ENCODE peak calls at places on chromosome 9, in six cellular contexts. U is A549, Y is HepG2, C is H1, O is K562, M is GM12878. W is an unnamed sample.

GRCh38 chr9:13064676-13065075 is 214.8 kb downstream of the MPDZ start:
- DNase-seq in M (no peak), O (no peak), Y (no peak), C (no peak), U (no peak), W (no peak)

GRCh38 chr9:97938081-97938644 is at the start of gene HEMGN:
- DNase-seq in C (no peak), Y (no peak), M (peak), O (no peak), U (no peak), W (no peak)

GRCh38 chr9:76302947-76303550 is 91.2 kb downstream of the RFK start:
- DNase-seq in U (peak), C (no peak), O (peak), M (no peak), Y (peak), W (peak)

GRCh38 chr9:109164040-109164439 is 3.0 kb downstream of the FRRS1L start:
- DNase-seq in C (no peak), M (no peak), Y (no peak), O (no peak), U (no peak), W (no peak)

GRCh38 chr9:100427366-100428263 is 672 bp downstream of the MSANTD3 start:
- DNase-seq in U (peak), Y (peak), O (no peak), C (no peak), M (no peak), W (no peak)

GRCh38 chr9:78047106-78047505 is 15.5 kb upstream of the GNAQ start:
- DNase-seq in C (no peak), Y (no peak), M (no peak), O (no peak), U (no peak), W (no peak)

GRCh38 chr9:137880160-137880975 is 2.8 kb downstream of the CACNA1B start:
- DNase-seq in O (no peak), C (no peak), M (no peak), Y (no peak), U (no peak), W (no peak)

GRCh38 chr9:108056805-108057386 is 567.3 kb upstream of the KLF4 start:
- DNase-seq in O (no peak), U (peak), M (no peak), C (no peak), Y (no peak), W (no peak)

DNA sequence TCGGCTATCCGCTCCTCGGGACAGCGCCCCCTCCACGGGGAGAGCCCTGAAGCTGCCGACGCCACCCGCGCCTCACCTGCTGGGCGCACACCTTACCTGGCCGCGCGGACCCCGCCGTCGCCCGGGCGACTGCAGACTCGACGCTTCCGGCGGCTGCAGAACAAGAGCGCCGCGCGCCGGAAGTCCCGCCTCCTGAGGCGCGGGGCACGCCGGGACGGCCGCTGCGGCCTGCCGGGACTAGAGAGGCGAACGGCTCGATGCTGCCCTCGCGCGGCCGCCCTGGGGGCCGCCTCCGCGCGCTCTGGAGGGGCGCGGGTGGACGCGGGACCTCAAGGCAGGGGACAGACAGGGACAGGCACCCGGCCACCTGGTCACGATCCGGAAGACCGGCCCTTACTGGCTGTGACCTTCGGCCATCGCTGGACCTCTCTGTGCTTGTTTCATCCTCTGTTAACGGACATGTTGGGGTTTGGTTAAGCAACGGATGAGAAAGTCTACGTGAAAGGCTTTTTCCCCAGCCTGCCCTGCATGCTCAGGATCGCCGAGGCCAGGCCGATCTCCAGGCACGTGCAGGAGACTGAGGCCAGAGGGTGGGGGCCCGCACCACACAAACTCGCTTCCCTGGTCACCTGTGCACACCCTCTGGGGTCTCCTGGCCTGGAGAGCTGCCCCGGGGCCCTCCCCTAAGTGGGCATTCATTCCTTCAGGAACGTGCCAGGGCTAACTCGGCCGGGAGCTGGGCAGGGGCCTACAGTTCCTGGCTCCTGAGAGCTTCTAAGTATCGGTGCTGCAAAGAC is at the start of gene SNAPC4:
- DNase-seq in U (peak), C (peak), M (peak), O (peak), Y (peak), W (peak)
- TF ChIP-seq CHD2 in U (no peak), C (no peak), M (peak), O (no peak), Y (no peak), W (peak)

GRCh38 chr9:91813261-91813795 is 136.7 kb downstream of the ROR2 start:
- DNase-seq in Y (no peak), U (no peak), O (no peak), M (no peak), C (no peak), W (no peak)
- TF ChIP-seq CHD2 in Y (no peak), U (no peak), O (no peak), M (no peak), C (no peak), W (no peak)

DNA sequence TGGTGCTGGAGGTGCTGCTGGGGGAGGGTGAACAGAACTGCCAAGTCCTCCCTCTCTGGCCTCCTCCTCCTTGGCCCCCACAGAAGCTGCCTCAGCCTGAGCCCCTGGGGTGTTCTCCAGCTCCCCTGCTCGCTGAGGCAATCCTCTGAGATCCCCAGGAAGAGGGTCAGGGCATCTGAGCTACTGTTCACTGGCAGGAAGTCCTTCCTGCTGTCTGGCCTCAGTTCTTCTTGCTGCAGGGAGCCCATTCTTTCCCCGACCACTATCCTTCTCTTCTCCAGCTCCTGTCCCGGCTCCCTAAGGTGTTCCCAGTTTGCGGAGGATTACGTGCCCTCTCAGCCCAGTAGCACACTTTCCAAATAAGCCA is 9.7 kb downstream of the CNTFR start:
- DNase-seq in C (no peak), U (no peak), O (no peak), M (no peak), Y (no peak), W (no peak)
- TF ChIP-seq CHD2 in C (no peak), U (no peak), O (no peak), M (no peak), Y (no peak), W (no peak)

DNA sequence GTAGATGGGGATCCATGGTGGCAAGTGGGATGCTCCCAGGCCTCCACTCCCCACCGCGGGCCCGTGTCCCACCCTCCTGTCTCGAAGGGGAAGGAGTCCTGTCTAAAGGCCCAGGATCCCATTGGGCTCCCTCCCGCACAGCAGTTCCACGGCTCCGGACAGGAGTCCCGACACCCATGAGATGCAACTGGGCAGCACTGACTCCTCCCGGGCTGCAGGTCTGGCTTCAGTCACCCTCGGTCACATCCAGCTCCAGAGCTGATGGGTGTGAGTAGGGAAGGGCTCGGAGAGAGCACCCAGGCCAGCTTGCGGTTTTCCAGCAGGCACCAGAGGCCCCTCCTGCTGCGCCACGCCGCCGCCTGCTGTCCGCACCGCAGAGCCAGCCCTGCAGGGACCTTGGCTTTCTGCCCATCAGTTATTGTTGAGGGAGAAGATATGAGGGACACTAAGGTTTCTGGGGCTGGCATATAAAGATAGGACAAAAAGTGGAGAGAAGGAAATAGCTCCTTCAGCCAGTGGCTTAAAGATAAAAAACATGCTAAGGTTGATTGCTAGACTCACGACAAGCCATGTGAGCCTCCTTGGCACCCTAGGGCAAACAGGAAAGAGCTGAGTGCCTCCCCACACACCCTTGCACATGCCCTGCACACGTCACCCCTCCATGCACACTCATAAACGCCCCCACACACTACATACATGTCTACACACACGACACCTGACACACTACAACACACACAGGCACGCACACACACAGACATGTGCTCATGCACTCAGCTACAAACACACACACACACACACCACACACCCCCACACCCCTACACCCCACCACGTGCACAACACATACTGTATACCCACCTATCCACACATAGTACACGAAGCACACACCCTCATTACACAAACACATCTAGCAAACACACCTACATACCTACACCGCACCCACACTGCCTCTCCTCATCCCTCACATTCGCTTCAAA is 79.0 kb downstream of the AK8 start:
- DNase-seq in U (no peak), M (no peak), O (peak), C (no peak), Y (peak), W (peak)
- TF ChIP-seq CHD2 in U (no peak), M (no peak), O (no peak), C (no peak), Y (no peak), W (peak)

DNA sequence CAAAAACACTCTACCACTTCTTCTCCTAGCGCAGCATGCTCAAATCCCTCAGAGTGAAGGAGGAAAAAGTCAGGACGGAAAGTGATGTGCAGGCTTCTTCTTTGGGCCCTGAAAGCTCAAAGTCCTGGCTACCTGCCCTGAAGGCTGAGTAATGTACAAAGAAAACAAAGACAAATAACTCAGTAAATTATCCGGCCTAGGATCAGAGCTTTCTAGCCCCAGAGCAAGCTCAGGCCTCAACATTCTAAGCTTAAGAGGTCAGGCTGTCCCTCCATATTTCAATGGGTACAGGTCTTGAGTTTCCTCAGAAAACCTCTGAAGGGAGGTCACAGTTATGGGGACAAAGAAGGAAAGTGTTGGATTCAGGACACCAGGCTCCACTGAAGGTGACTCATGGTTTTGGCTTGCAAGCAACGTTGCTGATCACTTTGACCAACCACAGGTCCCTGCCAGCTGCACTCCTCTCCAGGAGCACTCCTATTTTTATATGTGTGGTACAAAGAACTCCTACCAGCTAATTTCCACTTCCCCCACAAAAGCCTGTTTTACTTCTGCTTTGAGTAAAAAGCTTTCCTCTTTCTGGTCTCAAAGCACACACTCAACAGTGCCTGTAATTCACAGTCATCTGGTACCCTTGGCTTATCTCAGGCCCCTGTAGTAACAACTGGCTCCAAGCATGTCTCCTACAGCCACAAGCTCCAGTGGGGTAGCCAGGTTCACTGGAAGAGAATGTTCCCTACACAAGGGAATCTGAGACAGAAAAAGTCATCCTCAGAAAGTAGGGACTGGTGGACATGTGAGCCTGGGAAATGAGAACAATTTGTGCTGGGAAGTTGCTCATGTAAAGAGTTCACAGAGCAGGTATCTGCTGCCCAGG is 115.7 kb downstream of the UGCG start:
- DNase-seq in M (peak), U (peak), C (no peak), O (no peak), Y (peak), W (no peak)
- TF ChIP-seq CHD2 in M (peak), U (peak), C (no peak), O (no peak), Y (no peak), W (no peak)

GRCh38 chr9:34253460-34253837 is 74.6 kb downstream of the UBAP1 start:
- DNase-seq in C (no peak), Y (no peak), M (no peak), U (no peak), O (no peak), W (no peak)
- TF ChIP-seq CHD2 in C (no peak), Y (no peak), M (no peak), U (no peak), O (no peak), W (no peak)

GRCh38 chr9:113966394-113966793 is 90.3 kb downstream of the ZNF618 start:
- DNase-seq in Y (peak), M (no peak), C (no peak), U (no peak), O (no peak), W (no peak)
- TF ChIP-seq CHD2 in Y (no peak), M (no peak), C (no peak), U (no peak), O (no peak), W (no peak)

DNA sequence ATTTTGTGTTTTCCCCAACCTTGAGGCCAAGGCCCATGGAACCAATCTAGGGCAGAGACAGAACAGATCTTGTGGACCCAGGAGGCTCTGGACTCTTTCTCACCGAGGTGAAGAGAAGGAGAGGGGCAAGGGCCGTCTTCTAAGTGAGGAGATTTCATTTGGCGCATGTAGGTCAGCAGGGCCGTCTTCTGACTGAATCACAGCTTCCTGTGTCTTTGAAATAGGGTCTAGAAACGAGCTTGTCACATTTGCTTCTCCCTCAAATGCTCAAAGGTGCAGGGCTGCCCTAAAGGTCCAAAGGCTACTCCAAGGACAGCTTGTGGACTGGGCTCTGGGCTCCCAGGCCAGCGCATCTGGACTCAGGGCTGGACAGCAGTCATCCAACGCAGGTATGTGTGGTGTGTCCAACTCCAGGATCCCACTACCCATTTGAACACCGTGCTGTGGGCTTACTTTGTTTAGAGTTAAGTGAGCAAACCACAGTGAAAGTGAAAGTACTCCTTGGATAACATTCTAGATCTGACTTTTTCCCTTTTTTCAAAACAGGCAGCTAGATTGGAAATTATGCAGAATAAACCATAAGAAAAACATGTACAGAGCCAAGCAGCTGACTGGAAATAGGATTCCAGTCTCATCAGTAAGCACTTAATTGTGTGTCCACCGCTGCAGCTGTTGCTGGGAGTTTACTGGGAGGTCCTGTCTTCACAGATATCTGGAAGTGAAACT is 357.0 kb downstream of the GADD45G start:
- DNase-seq in U (no peak), M (no peak), Y (no peak), C (no peak), O (no peak), W (no peak)
- TF ChIP-seq CHD2 in U (no peak), M (no peak), Y (no peak), C (no peak), O (no peak), W (no peak)

DNA sequence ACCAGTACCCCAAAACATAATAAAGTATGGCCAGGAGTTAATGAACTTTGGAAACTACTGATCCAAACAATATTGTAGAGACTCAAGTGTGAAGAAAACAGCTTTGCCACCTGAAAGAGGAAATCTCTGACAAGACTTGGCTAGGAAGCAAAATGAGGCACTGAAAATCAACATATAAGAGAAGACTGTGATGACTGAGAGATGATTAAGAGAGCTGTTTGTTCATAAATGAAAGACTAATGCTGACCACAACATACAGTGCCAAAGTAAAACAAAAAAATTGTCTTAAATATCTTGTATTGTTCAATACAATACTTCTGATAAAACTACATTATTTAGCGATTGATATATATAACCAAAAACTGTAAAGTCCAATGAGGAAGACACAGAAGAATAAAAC is 7.2 kb downstream of the RC3H2 start:
- DNase-seq in Y (no peak), C (no peak), O (no peak), U (no peak), M (no peak), W (no peak)
- TF ChIP-seq CHD2 in Y (no peak), C (no peak), O (no peak), U (no peak), M (no peak), W (no peak)

W was measured in SK-N-SH.